ENCODE peak calls at places on chromosome 18, in nine cellular contexts. G is GM06990; A is fibroblast of lung; T is CD8-positive, alpha-beta T cell; J is right cardiac atrium; X is body of pancreas; R is foreskin fibroblast; I is kidney epithelial cell; F is NB4. D is an unnamed sample.

GRCh38 chr18:51028201-51028805 is 1.7 kb upstream of the SMAD4 start:
- DNase-seq in G (peak), A (peak), X (no peak), T (no peak), R (peak), F (peak), I (no peak), J (no peak), D (no peak)

GRCh38 chr18:65436430-65436829 is 314.4 kb upstream of the CDH7 start:
- DNase-seq in X (no peak), T (no peak), R (no peak), G (no peak), J (no peak), A (no peak), F (no peak), I (no peak), D (no peak)

GRCh38 chr18:62964432-62964831 is 249.1 kb downstream of the PHLPP1 start:
- DNase-seq in A (no peak), R (no peak), G (no peak), J (no peak), F (no peak), X (no peak), I (no peak), T (no peak), D (no peak)

GRCh38 chr18:62974928-62975675 is 259.8 kb downstream of the PHLPP1 start:
- DNase-seq in J (no peak), G (no peak), T (no peak), R (no peak), X (no peak), I (no peak), F (no peak), A (no peak), D (no peak)

GRCh38 chr18:31274915-31275314 is 43.0 kb upstream of the DSG1 start:
- DNase-seq in F (no peak), J (peak), T (no peak), A (peak), G (no peak), I (no peak), X (peak), R (no peak), D (peak)

GRCh38 chr18:49886891-49887764 is 73.8 kb upstream of the ACAA2 start:
- DNase-seq in G (no peak), R (no peak), A (no peak), J (no peak), I (no peak), T (no peak), X (no peak), F (peak), D (no peak)

GRCh38 chr18:35756506-35757117 is 175.1 kb downstream of the GALNT1 start:
- DNase-seq in I (no peak), R (peak), T (no peak), F (peak), G (no peak), J (no peak), A (peak), X (peak), D (peak)

GRCh38 chr18:21081425-21081824 is 30.2 kb downstream of the ROCK1 start:
- DNase-seq in R (no peak), F (no peak), G (no peak), X (no peak), T (no peak), A (no peak), J (no peak), I (no peak), D (no peak)

GRCh38 chr18:24499814-24500601 is 39.6 kb downstream of the HRH4 start:
- DNase-seq in A (no peak), R (no peak), F (no peak), J (no peak), X (no peak), I (no peak), G (no peak), T (no peak), D (no peak)

GRCh38 chr18:63850010-63850409 is 37.5 kb upstream of the SERPINB2 start:
- DNase-seq in R (peak), X (no peak), T (no peak), I (no peak), A (peak), F (peak), J (no peak), G (no peak), D (peak)

GRCh38 chr18:36401462-36401861 is 103.9 kb downstream of the FHOD3 start:
- DNase-seq in J (no peak), X (no peak), F (no peak), R (no peak), A (no peak), G (no peak), T (no peak), I (no peak), D (no peak)

GRCh38 chr18:30730915-30731314 is 311.6 kb downstream of the DSC3 start:
- DNase-seq in J (no peak), T (no peak), F (no peak), X (no peak), I (no peak), R (no peak), A (no peak), G (no peak), D (no peak)

GRCh38 chr18:13500227-13500865 is 226.0 kb downstream of the FAM210A start:
- DNase-seq in R (peak), T (no peak), G (no peak), J (peak), X (no peak), I (peak), A (peak), F (no peak), D (peak)

GRCh38 chr18:8730080-8730827 is 24.9 kb downstream of the MTCL1 start:
- DNase-seq in I (no peak), J (peak), G (no peak), F (no peak), X (peak), T (no peak), R (no peak), A (peak), D (peak)

GRCh38 chr18:28284132-28284531 is 107.2 kb upstream of the CDH2 start:
- DNase-seq in J (no peak), G (no peak), I (no peak), R (no peak), A (no peak), F (no peak), X (no peak), T (no peak), D (peak)

GRCh38 chr18:77777126-77777525 is 527.5 kb downstream of the GALR1 start:
- DNase-seq in F (no peak), I (no peak), J (no peak), G (no peak), R (no peak), X (no peak), T (no peak), A (no peak), D (no peak)

GRCh38 chr18:57353137-57353939 is 981 bp downstream of the ST8SIA3 start:
- DNase-seq in X (peak), G (no peak), J (no peak), I (no peak), R (no peak), F (no peak), A (no peak), T (no peak), D (no peak)

GRCh38 chr18:57347784-57348183 is 4.6 kb upstream of the ST8SIA3 start:
- DNase-seq in G (no peak), F (no peak), J (no peak), X (no peak), R (no peak), I (no peak), A (no peak), T (no peak), D (no peak)

GRCh38 chr18:57353940-57354461 is 1.6 kb downstream of the ST8SIA3 start:
- DNase-seq in R (peak), I (peak), A (peak), T (no peak), G (no peak), F (no peak), X (peak), J (peak), D (no peak)

GRCh38 chr18:57352271-57352701 is at the start of gene ST8SIA3:
- DNase-seq in G (no peak), T (no peak), R (no peak), I (no peak), J (no peak), A (no peak), F (no peak), X (no peak), D (no peak)

DNA sequence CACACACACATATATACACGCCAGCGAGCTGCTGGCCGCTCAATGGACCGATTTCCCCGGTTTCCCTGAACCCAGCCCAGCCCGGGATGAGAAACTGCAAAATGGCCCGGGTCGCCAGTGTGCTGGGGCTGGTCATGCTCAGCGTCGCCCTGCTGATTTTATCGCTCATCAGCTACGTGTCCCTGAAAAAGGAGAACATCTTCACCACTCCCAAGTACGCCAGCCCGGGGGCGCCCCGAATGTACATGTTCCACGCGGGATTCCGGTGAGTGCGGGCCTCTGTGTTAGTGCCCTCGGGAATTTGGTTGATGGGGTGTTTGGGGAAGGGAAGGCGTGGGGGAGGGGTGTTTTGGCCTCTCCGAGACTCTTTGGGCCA is 392 bp downstream of the ST8SIA3 start:
- DNase-seq in I (no peak), R (no peak), F (no peak), X (no peak), J (no peak), G (no peak), T (no peak), A (no peak), D (no peak)
- H3K4me3 ChIP-seq in I (no peak), R (no peak), F (no peak), X (no peak), J (no peak), G (no peak), T (no peak), A (no peak), D (no peak)

GRCh38 chr18:10453885-10454772 is at the start of gene APCDD1:
- DNase-seq in T (no peak), G (no peak), A (peak), I (no peak), F (peak), R (peak), J (peak), X (peak), D (no peak)
- H3K4me3 ChIP-seq in T (no peak), G (no peak), A (peak), I (peak), F (peak), R (peak), J (peak), X (peak), D (peak)

GRCh38 chr18:22683196-22683676 is 249.9 kb upstream of the RBBP8 start:
- DNase-seq in A (peak), T (no peak), F (no peak), J (peak), X (peak), R (no peak), G (no peak), I (peak), D (peak)
- H3K4me3 ChIP-seq in A (no peak), T (no peak), F (no peak), J (no peak), X (no peak), R (no peak), G (no peak), I (no peak), D (no peak)

DNA sequence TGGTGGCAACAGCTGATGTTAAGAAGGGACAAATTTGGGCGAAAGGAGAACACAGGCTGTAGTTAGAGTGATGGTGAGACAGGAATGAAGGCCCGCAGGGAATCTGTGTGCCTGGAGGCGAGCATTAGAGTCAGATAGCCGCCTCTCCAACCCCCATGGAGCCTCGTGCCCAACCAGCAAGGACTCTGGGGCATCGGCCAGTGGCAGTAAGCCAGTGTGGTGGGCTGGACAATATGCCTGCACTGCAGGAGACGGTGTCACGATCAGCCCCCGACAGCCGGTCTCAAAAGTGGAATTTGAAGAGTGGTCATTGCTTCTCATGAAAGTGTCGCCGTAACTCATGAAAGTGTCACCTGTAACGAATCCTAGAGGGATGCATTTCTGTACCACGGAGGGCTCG is 249.4 kb downstream of the ALPK2 start:
- DNase-seq in X (no peak), A (no peak), T (no peak), G (no peak), R (no peak), F (no peak), J (no peak), I (no peak), D (no peak)
- H3K4me3 ChIP-seq in X (no peak), A (no peak), T (no peak), G (no peak), R (no peak), F (no peak), J (no peak), I (no peak), D (no peak)

GRCh38 chr18:10057808-10058791 is 144.3 kb downstream of the VAPA start:
- DNase-seq in T (no peak), F (peak), A (peak), G (no peak), R (peak), J (no peak), I (no peak), X (peak), D (peak)
- H3K4me3 ChIP-seq in T (no peak), F (no peak), A (no peak), G (no peak), R (no peak), J (no peak), I (no peak), X (no peak), D (no peak)

DNA sequence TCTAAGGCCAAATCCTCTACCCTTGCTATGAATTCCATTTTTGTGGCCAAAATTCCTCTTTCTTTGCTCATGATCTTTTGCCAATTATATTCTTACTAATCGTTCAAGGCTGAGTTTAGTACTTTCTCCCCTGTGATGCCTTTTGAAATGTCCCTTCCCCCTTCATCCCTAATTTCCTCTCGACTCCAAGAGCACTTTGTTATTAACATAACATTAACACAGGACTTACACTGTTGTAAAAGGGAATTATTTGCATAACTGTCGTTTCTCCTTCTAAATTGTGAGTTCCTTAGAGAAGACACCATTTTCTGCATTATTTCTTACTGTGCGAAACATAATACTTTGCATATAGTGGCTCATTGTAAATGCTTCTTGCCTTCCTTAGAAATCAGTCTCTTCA is 133.3 kb downstream of the KCTD1 start:
- DNase-seq in T (no peak), A (no peak), X (no peak), I (no peak), J (no peak), F (no peak), R (no peak), G (no peak), D (no peak)
- H3K4me3 ChIP-seq in T (no peak), A (no peak), X (no peak), I (no peak), J (no peak), F (no peak), R (no peak), G (no peak), D (no peak)

GRCh38 chr18:12291161-12291560 is 16.9 kb upstream of the TUBB6 start:
- DNase-seq in T (no peak), A (no peak), I (no peak), X (no peak), R (no peak), G (no peak), J (no peak), F (no peak), D (no peak)

GRCh38 chr18:12288406-12288762 is 19.7 kb upstream of the TUBB6 start:
- DNase-seq in A (no peak), F (no peak), I (no peak), J (no peak), R (no peak), G (no peak), X (no peak), T (no peak), D (no peak)

GRCh38 chr18:12290086-12290485 is 18.0 kb upstream of the TUBB6 start:
- DNase-seq in G (no peak), T (no peak), A (no peak), I (no peak), J (peak), R (no peak), X (no peak), F (no peak), D (no peak)

GRCh38 chr18:12287131-12287681 is 20.8 kb upstream of the TUBB6 start:
- DNase-seq in J (no peak), G (no peak), X (peak), T (no peak), I (no peak), F (no peak), A (no peak), R (no peak), D (no peak)

GRCh38 chr18:12287684-12288405 is 20.2 kb upstream of the TUBB6 start:
- DNase-seq in J (peak), T (no peak), A (peak), R (peak), F (no peak), X (peak), G (no peak), I (peak), D (peak)
- H3K4me3 ChIP-seq in J (peak), T (no peak), A (peak), R (peak), F (no peak), X (no peak), G (no peak), I (peak), D (peak)

D was measured in skeletal muscle cell.